ENCODE peak calls at places on chromosomes 1 and 21, in four cellular contexts. I is GM12891, U is K562, F is GM12878. R is an unnamed sample.

GRCh38 chr1:33118274-33118673 is 37.3 kb downstream of the AZIN2 start:
- DNase-seq in I (no peak), U (no peak), F (no peak), R (no peak)

GRCh38 chr1:226365166-226365565 is 42.7 kb downstream of the PARP1 start:
- DNase-seq in F (no peak), I (no peak), U (no peak), R (no peak)

GRCh38 chr21:30104246-30104645 is 62.4 kb downstream of the CLDN17 start:
- DNase-seq in U (no peak), I (no peak), F (no peak), R (no peak)

GRCh38 chr1:156571261-156571958 is 955 bp downstream of the IQGAP3 start:
- DNase-seq in U (no peak), F (no peak), I (no peak), R (no peak)

GRCh38 chr1:244049142-244049968 is 1.7 kb upstream of the ZBTB18 start:
- DNase-seq in U (peak), I (peak), F (no peak), R (no peak)

GRCh38 chr1:163824006-163824405 is 502.3 kb downstream of the NUF2 start:
- DNase-seq in U (no peak), F (no peak), I (no peak), R (no peak)

GRCh38 chr1:168454211-168454815 is 89.5 kb downstream of the XCL2 start:
- DNase-seq in U (no peak), F (no peak), I (no peak), R (no peak)

GRCh38 chr1:116067564-116067887 is 43.7 kb upstream of the MAB21L3 start:
- DNase-seq in F (no peak), I (no peak), U (no peak), R (no peak)

GRCh38 chr1:198024782-198025181 is 107.6 kb downstream of the LHX9 start:
- DNase-seq in F (no peak), U (no peak), I (no peak), R (no peak)

GRCh38 chr1:180229483-180230415 is at the start of gene LHX4:
- DNase-seq in I (peak), F (no peak), U (peak), R (peak)

GRCh38 chr1:230113605-230114241 is 46.7 kb downstream of the GALNT2 start:
- DNase-seq in U (no peak), F (no peak), I (no peak), R (no peak)

GRCh38 chr1:157770442-157771043 is 6.4 kb downstream of the FCRL2 start:
- DNase-seq in U (peak), I (no peak), F (no peak), R (no peak)

GRCh38 chr1:200108659-200109058 is 81.1 kb downstream of the NR5A2 start:
- DNase-seq in F (no peak), I (no peak), U (no peak), R (no peak)

GRCh38 chr21:42473495-42474042 is 22.5 kb downstream of the RSPH1 start:
- DNase-seq in F (no peak), U (no peak), I (no peak), R (no peak)

GRCh38 chr1:59604191-59604590 is 210.6 kb upstream of the HOOK1 start:
- DNase-seq in I (no peak), F (no peak), U (no peak), R (no peak)

GRCh38 chr1:32861904-32862698 is 8.6 kb downstream of the FNDC5 start:
- DNase-seq in I (no peak), U (no peak), F (no peak), R (no peak)

GRCh38 chr1:61123321-61123720 is 41.0 kb downstream of the NFIA start:
- DNase-seq in U (no peak), F (no peak), I (no peak), R (no peak)

GRCh38 chr1:38451541-38451993 is 405.0 kb upstream of the POU3F1 start:
- DNase-seq in U (peak), F (no peak), I (peak), R (no peak)

GRCh38 chr1:75727571-75727970 is 3.1 kb downstream of the ACADM start:
- DNase-seq in F (no peak), U (peak), I (no peak), R (no peak)
- TF ChIP-seq SPI1 in F (no peak), U (no peak), I (no peak), R (no peak)

DNA sequence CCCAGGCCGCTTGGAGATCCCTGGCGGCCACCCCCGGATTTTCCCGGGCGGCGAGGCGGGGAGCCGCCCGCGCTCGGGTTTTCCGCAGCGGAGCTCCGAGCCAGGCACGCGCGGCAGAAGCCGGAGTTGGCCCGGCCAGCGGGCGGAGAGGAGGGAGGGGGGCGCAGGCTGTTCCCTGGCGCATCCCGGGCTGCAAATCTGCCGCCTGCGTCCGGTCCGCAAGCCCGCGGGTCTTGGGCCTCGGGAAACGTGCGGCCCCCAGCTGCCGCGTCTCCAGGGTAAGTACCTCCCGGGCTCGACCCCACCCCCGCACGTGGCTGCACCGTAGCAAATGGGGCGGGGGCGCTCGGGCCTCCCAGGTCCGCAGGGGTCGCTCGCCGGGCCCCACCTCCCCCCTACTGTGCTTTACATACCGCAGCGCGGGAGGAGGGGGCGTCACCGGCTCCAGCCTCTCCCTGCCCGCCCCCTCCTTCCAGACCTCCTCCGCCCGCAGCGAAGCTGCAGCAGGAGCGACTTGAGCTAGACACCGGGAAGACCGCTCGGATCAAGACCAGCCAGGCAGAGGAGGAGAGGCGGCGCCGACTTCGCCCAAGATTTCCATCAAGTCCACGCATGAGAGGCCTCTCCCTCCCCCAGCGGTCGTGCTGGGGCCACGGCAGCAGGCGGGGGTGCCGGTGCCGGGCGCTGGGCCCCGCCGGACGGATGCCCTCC is 1.6 kb downstream of the TMEM200B start:
- DNase-seq in U (no peak), I (no peak), F (no peak), R (no peak)
- TF ChIP-seq POLR2AphosphoS5 in U (no peak), I (no peak), F (no peak), R (no peak)

GRCh38 chr1:170586942-170587593 is 55.1 kb downstream of the GORAB start:
- DNase-seq in U (no peak), I (no peak), F (no peak), R (no peak)

GRCh38 chr1:170581041-170581440 is 49.1 kb downstream of the GORAB start:
- DNase-seq in F (no peak), I (no peak), U (no peak), R (no peak)

GRCh38 chr1:170580636-170581035 is 48.7 kb downstream of the GORAB start:
- DNase-seq in F (no peak), I (no peak), U (no peak), R (no peak)

GRCh38 chr1:170586321-170586855 is 54.4 kb downstream of the GORAB start:
- DNase-seq in I (no peak), F (no peak), U (no peak), R (no peak)

GRCh38 chr1:170583186-170583585 is 51.2 kb downstream of the GORAB start:
- DNase-seq in F (no peak), I (no peak), U (no peak), R (no peak)
- TF ChIP-seq SPI1 in F (no peak), I (no peak), U (no peak), R (no peak)

DNA sequence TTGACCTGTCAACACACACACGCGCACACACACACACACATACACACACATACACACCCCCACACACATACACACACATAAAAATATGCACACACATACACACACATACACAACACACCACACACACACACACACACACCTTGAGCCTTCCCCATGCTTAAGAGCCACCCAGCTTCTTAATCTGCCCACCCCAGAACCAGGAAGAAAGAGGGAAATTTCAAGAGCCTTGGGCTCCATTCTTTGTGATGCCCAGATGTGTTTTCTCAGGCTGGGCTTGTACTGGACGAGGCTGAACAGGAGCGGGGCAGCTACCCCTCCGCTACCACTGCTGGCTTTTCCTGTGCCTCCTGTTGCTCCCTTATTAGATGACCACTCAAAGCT is 643.6 kb downstream of the KIF26B start:
- DNase-seq in F (no peak), U (no peak), I (no peak), R (no peak)
- TF ChIP-seq POLR2AphosphoS5 in F (no peak), U (no peak), I (no peak), R (no peak)

GRCh38 chr1:147534386-147534785 is 6.9 kb upstream of the BCL9 start:
- DNase-seq in I (no peak), F (no peak), U (no peak), R (no peak)
- TF ChIP-seq SPI1 in I (no peak), F (no peak), U (no peak), R (no peak)

GRCh38 chr1:90558754-90559378 is 158.2 kb downstream of the BARHL2 start:
- DNase-seq in F (no peak), U (no peak), I (no peak), R (no peak)

GRCh38 chr1:90557706-90558105 is 159.4 kb downstream of the BARHL2 start:
- DNase-seq in F (no peak), I (no peak), U (peak), R (no peak)

GRCh38 chr1:90561926-90562325 is 155.2 kb downstream of the BARHL2 start:
- DNase-seq in I (no peak), F (no peak), U (peak), R (no peak)

GRCh38 chr1:90561384-90561783 is 155.7 kb downstream of the BARHL2 start:
- DNase-seq in U (no peak), F (no peak), I (no peak), R (no peak)

GRCh38 chr1:90558126-90558525 is 159.0 kb downstream of the BARHL2 start:
- DNase-seq in U (peak), F (no peak), I (no peak), R (no peak)
- TF ChIP-seq POLR2AphosphoS5 in U (no peak), F (no peak), I (no peak), R (no peak)

DNA sequence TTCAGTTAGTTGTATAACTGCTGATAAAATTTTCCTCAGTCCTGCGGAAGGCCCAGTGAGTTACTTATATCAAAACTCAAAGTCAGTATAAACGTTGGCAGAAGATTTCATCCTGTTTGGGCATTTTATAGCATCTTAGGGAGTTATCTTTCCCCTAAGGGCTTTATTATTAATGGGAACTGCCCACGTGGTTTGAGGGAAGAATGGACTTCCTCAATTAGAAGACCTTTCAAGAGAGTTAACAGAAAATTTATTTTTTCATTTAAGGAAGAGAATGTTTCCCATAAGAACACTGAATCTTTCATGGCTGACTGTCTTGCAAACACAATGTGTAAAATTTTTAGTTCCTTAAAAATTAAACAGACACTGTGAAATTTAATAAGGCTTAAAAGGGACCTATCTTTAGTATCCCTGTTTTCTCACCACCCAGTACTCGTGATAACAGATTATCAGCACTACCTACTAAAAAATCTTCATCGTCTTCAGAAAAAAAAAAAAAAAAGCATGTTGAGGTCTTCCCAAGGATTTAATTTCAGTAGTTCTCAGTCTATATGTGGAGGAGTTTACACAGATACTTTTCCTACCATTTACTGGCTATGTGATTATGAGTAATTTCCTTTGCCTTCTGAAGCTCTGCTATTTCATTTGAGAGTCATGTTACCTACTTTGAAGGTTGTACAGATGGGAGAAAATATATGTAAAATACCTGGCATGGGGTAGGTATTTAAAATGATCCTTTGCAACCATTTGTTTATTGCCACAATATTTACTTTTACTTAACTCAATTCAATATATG is 399.9 kb downstream of the NEGR1 start:
- DNase-seq in I (no peak), U (no peak), F (no peak), R (peak)
- TF ChIP-seq SPI1 in I (no peak), U (no peak), F (no peak), R (peak)

GRCh38 chr1:117147856-117148588 is 26.5 kb upstream of the TRIM45 start:
- DNase-seq in I (no peak), F (no peak), U (no peak), R (no peak)
- TF ChIP-seq POLR2AphosphoS5 in I (no peak), F (no peak), U (no peak), R (no peak)

DNA sequence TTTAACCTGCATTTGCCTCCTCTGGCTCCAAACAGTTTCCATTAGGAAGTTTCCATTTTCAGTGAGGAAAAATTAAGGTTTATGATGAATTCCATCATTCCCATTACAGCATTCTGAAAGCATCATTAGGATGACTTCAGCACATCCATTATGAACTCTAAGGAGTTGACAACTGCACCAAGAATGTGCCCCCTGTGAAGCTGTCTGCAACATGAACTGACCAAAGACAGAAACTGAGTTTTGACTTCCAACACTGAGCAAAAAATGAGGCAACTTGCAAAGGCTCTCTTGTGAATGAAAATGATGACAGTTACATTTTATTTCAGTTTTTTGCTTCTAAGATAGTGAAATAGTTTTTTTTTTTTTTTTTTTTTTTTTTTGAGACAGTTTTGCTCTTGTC is 18.3 kb upstream of the KCNE1 start:
- DNase-seq in U (no peak), I (no peak), F (no peak), R (no peak)
- TF ChIP-seq SPI1 in U (no peak), I (no peak), F (no peak), R (no peak)

DNA sequence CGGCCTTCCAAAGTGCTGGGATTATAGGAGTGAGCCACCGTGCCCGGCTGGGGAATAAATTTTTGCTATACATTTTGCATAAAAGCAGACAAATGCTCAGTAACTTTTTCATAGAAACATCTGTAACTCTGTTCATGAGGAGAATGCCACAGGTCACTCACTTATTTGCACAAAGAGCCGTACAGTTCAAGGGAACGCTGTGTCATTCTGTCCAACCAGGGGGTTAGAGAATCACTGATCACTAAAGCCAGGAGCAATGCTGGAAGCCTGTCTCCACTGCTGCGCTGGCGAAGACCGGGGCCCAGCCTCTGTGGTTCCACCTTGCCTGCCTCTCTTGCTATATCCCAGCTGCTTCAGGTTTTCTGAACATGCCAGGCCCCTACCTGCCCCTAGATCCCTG is 58.3 kb downstream of the RUNX1 start:
- DNase-seq in U (no peak), F (no peak), I (no peak), R (no peak)
- TF ChIP-seq POLR2AphosphoS5 in U (no peak), F (no peak), I (no peak), R (no peak)